ENCODE peak calls at places on chromosome 20, in five cellular contexts. E is mucosa of descending colon, L is left lung, X is mesenchymal stem cell, A is lung. D is an unnamed sample. For H3K4me1, the result is how much of the 10 kb centered on the place peaks cover.

GRCh38 chr20:11214281-11214680 is 540.5 kb upstream of the JAG1 start:
- DNase-seq in E (no peak), L (no peak), X (no peak), A (no peak), D (no peak)

GRCh38 chr20:48722737-48723191 is 105.0 kb downstream of the PREX1 start:
- DNase-seq in E (peak), L (no peak), X (peak), A (no peak), D (no peak)

GRCh38 chr20:25237610-25238318 is 10.1 kb upstream of the PYGB start:
- DNase-seq in E (peak), L (peak), X (peak), A (peak), D (peak)

GRCh38 chr20:48722002-48722731 is 105.6 kb downstream of the PREX1 start:
- DNase-seq in E (no peak), L (peak), X (peak), A (no peak), D (peak)

GRCh38 chr20:3092611-3093379 is 8.3 kb upstream of the AVP start:
- DNase-seq in E (no peak), L (no peak), X (no peak), A (no peak), D (no peak)

GRCh38 chr20:50363027-50363426 is 147.2 kb upstream of the PTPN1 start:
- DNase-seq in E (no peak), L (no peak), X (no peak), A (no peak), D (no peak)

GRCh38 chr20:34475979-34476736 is 40.1 kb upstream of the DYNLRB1 start:
- DNase-seq in E (peak), L (peak), X (no peak), A (peak), D (peak)

GRCh38 chr20:21633829-21634228 is 71.6 kb upstream of the PAX1 start:
- DNase-seq in E (no peak), L (no peak), X (no peak), A (no peak), D (no peak)

GRCh38 chr20:41048475-41049242 is 20.0 kb downstream of the TOP1 start:
- DNase-seq in E (no peak), L (no peak), X (no peak), A (no peak), D (no peak)

GRCh38 chr20:3995067-3995748 is 20.1 kb downstream of the RNF24 start:
- DNase-seq in E (no peak), L (no peak), X (peak), A (no peak), D (no peak)

GRCh38 chr20:39269031-39269461 is 306.9 kb downstream of the DHX35 start:
- DNase-seq in E (peak), L (peak), X (peak), A (no peak), D (peak)

GRCh38 chr20:9514461-9515210 is at the start of gene LAMP5:
- DNase-seq in E (no peak), L (no peak), X (peak), A (no peak), D (no peak)

GRCh38 chr20:7980332-7981046 is 39.1 kb downstream of the TMX4 start:
- DNase-seq in E (no peak), L (no peak), X (peak), A (no peak), D (no peak)

GRCh38 chr20:55375920-55376319 is 629.4 kb downstream of the CBLN4 start:
- DNase-seq in E (no peak), L (no peak), X (no peak), A (no peak), D (no peak)

DNA sequence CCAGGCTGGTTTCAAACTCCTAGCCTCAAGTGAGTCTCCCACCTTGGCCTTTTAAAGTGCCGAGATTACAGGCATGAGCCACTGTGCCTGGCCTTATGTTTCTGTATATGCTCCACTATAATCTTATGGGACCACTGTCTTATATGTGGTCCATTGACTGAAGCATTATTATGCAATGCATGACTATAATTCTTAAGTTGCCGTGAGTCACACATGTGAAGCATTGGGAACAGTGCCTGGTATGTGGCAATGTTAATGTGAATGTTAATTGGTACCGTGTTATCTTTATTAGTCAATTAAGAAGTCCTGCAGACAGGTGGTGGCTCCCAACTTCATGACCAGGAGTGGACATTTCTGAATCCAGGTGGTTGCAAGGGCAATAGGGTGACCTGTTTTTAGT is 14.7 kb upstream of the ASXL1 start:
- DNase-seq in E (no peak), L (no peak), X (peak), A (no peak), D (no peak)
- H3K4me1 ChIP-seq in E (under half), L (under half), X (under half), A (under half), D (under half)

DNA sequence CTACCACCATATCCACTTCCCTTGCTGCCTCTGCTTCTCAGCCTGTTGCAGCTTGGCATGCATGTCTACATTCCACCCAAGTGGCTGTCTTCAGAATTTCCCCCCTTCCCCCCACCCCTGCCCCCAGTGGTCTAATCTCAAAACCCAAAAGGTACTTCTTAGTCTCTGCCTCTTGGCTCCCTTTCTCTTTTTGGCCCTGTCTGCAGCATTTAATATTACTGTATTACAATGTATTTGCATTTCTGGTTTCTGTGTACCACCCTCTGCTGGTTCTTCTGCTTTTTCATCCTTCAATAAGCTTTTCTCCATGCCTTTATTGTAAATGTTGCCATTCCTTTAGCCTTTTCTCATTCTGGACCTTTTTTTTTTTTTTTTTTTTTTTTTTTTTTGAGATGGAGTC is 43.0 kb downstream of the RPRD1B start:
- DNase-seq in E (no peak), L (no peak), X (no peak), A (no peak), D (no peak)
- H3K4me1 ChIP-seq in E (under half), L (under half), X (under half), A (under half), D (under half)

DNA sequence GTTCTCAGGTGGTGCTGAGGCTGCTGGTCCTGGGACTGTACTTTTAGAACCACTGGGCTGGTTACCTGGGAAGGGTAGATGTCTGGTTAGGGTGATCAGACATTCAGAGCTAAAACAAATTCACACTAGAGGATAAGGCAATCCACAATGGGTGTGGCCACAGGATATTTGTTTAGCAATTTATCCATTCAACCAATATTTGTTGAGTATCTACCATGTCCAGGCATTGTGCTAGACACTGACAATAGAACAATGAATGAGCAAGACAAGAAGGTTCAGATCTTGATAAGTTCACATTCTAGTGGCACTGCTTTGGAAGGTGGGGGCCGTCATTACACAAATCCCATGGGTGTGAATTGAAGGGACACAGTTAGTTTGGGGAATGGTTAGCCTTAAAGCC is 131.7 kb downstream of the BCAS1 start:
- DNase-seq in E (no peak), L (no peak), X (no peak), A (no peak), D (no peak)
- H3K4me1 ChIP-seq in E (under half), L (under half), X (under half), A (under half), D (under half)

GRCh38 chr20:1392443-1392692 is 486 bp downstream of the FKBP1A start:
- DNase-seq in E (no peak), L (no peak), X (no peak), A (no peak), D (peak)
- H3K4me1 ChIP-seq in E (under half), L (under half), X (under half), A (under half), D (under half)

DNA sequence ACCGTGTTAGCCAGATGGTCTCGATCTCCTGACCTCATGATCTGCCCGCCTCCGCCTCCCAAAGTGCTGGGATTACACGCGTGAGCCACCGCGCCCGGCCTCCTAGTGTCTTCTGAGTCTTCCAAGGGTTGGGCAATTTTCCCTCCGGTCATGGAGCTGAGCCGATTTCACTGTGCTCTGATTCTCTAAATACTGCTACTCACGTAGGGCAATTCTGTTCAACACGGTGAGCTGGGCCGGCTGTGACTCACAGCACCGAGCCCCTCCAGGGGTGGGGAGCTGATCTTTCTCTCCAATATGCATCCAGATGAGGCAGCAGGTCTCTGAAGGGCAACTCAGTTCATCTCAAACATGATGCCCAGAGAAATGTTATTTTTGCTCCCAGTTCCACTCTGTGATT is 71.6 kb upstream of the CD93 start:
- DNase-seq in E (no peak), L (no peak), X (peak), A (no peak), D (no peak)
- H3K4me1 ChIP-seq in E (under half), L (under half), X (under half), A (under half), D (half or more)

GRCh38 chr20:63092660-63093215 is 86.0 kb upstream of the BHLHE23 start:
- DNase-seq in E (peak), L (no peak), X (no peak), A (no peak), D (peak)

GRCh38 chr20:63093966-63094766 is 87.4 kb upstream of the BHLHE23 start:
- DNase-seq in E (peak), L (peak), X (no peak), A (no peak), D (peak)

GRCh38 chr20:63096681-63097335 is 90.0 kb upstream of the BHLHE23 start:
- DNase-seq in E (peak), L (peak), X (no peak), A (no peak), D (peak)

GRCh38 chr20:63095718-63096654 is 89.2 kb upstream of the BHLHE23 start:
- DNase-seq in E (peak), L (peak), X (no peak), A (no peak), D (peak)

GRCh38 chr20:63094767-63095499 is 88.2 kb upstream of the BHLHE23 start:
- DNase-seq in E (peak), L (peak), X (no peak), A (no peak), D (peak)
- H3K4me1 ChIP-seq in E (under half), L (under half), X (under half), A (under half), D (under half)

GRCh38 chr20:36487069-36487468 is 54.2 kb upstream of the MYL9 start:
- DNase-seq in E (no peak), L (no peak), X (no peak), A (no peak), D (no peak)
- H3K4me1 ChIP-seq in E (under half), L (under half), X (under half), A (under half), D (under half)

GRCh38 chr20:59175861-59176260 is 12.2 kb downstream of the ZNF831 start:
- DNase-seq in E (no peak), L (no peak), X (no peak), A (no peak), D (peak)

GRCh38 chr20:59177266-59178250 is 13.9 kb downstream of the ZNF831 start:
- DNase-seq in E (no peak), L (no peak), X (no peak), A (no peak), D (no peak)

GRCh38 chr20:59178983-59179595 is 15.5 kb downstream of the ZNF831 start:
- DNase-seq in E (no peak), L (no peak), X (no peak), A (no peak), D (no peak)

GRCh38 chr20:59174975-59175374 is 11.4 kb downstream of the ZNF831 start:
- DNase-seq in E (no peak), L (no peak), X (no peak), A (no peak), D (no peak)

DNA sequence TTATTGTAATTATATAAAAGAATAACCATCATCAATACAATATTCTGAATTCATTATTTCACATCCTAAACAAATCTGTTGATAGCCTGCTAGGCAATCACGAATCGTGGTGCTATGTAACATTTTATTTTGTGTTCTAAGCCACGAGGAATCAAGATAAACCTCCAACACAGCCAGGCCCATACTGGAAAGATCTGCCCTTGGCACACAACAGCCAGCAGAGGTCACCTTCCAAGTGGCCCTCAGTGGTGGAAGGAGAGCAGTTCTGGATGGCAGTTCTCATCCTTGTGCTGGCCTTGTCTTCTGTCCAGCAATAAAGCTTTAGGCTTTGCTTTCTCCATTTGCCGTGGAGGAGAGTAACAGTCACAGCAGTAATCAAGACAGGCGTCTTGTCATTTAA is 13.2 kb downstream of the ZNF831 start:
- DNase-seq in E (no peak), L (no peak), X (no peak), A (no peak), D (no peak)
- H3K4me1 ChIP-seq in E (under half), L (under half), X (under half), A (under half), D (under half)

DNA sequence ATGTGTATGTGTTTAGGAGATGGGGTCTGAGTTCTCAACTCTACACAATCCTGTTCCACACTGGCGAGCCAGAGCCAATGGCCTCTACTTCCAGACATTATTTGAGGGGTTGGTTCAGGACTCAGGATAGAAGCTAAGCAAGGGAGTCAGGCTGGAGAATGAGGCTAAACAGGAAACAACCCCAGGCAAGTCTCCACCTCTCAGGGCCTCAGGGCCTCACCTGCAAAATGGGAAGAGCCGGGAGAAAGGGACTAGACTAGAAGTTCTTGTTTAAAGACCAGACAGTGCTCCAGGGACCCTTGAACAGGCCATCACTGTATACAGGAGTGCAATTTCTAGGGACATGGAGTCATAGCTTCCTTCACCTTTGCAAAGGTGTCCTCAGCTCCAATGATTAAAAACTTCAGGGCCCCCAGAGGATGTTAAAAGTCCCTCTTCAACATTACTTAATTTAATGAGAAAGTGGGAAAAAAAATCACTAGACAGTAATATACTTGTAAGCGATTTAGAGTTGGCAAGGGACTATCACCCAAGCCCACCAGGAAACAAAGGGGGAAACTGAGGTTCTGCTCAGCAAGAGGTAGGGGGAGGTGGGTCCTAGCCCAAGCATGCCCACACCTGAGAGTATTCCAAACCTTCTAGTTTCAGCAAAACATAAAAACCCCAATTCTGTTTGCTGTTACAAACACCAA is 41.7 kb downstream of the ZMYND8 start:
- DNase-seq in E (no peak), L (no peak), X (no peak), A (no peak), D (no peak)
- H3K4me1 ChIP-seq in E (under half), L (under half), X (under half), A (under half), D (half or more)

D was measured in transverse colon.